ENCODE peak calls at places on chromosome 21, in nine cellular contexts. X is SW480; B is stimulated activated CD8-positive, alpha-beta memory T cell treated with anti-CD3 and anti-CD28 coated beads, Interleukin-4, amount 100 ng/mL, for 1 hour; A is ACHN; J is T-helper 22 cell; F is fibroblast of pulmonary artery; C is pancreas; S is SJSA1; H is nephron progenitor cell. Y is an unnamed sample.
A peak's percentile ranks its signal among the peaks of the same experiment; 100 is the strongest.

GRCh38 chr21:45962531-45963224 is 18.9 kb upstream of the COL6A1 start:
- DNase-seq in X (no peak), B (no peak), A (no peak), J (no peak), F (no peak), C (no peak), S (no peak), H (no peak), Y (no peak)

GRCh38 chr21:46675595-46676280 is 40.3 kb downstream of the PRMT2 start:
- DNase-seq in X (no peak), B (no peak), A (no peak), J (no peak), F (peak; percentile 8), C (no peak), S (no peak), H (no peak), Y (no peak)

GRCh38 chr21:35206141-35207125 is 157.3 kb upstream of the RUNX1 start:
- DNase-seq in X (peak; percentile 56), B (no peak), A (no peak), J (no peak), F (no peak), C (peak; percentile 38), S (no peak), H (peak; percentile 23), Y (no peak)

GRCh38 chr21:41171210-41171609 is 3.2 kb downstream of the BACE2 start:
- DNase-seq in X (peak; percentile 88), B (no peak), A (no peak), J (no peak), F (peak; percentile 42), C (peak; percentile 35), S (no peak), H (no peak), Y (no peak)

GRCh38 chr21:41961282-41961701 is 7.5 kb upstream of the C2CD2 start:
- DNase-seq in X (no peak), B (no peak), A (no peak), J (no peak), F (no peak), C (no peak), S (peak; percentile 59), H (no peak), Y (no peak)

GRCh38 chr21:42057861-42058437 is 13.2 kb upstream of the UMODL1 start:
- DNase-seq in X (no peak), B (no peak), A (no peak), J (no peak), F (no peak), C (peak; percentile 11), S (no peak), H (no peak), Y (no peak)

GRCh38 chr21:27164208-27165172 is 197.6 kb upstream of the ADAMTS5 start:
- DNase-seq in X (no peak), B (no peak), A (no peak), J (no peak), F (no peak), C (no peak), S (no peak), H (no peak), Y (no peak)

GRCh38 chr21:36909901-36910561 is 56.4 kb downstream of the HLCS start:
- DNase-seq in X (peak; percentile 50), B (no peak), A (peak; percentile 76), J (no peak), F (peak; percentile 99), C (no peak), S (peak; percentile 92), H (no peak), Y (no peak)

GRCh38 chr21:42565206-42565810 is 51.7 kb downstream of the SLC37A1 start:
- DNase-seq in X (no peak), B (no peak), A (no peak), J (no peak), F (no peak), C (no peak), S (no peak), H (no peak), Y (no peak)

GRCh38 chr21:29360799-29361765 is 62.4 kb downstream of the BACH1 start:
- DNase-seq in X (peak; percentile 48), B (no peak), A (peak; percentile 32), J (no peak), F (no peak), C (peak; percentile 11), S (peak; percentile 28), H (no peak), Y (no peak)

GRCh38 chr21:33214056-33214455 is 15.7 kb upstream of the IFNAR2 start:
- DNase-seq in X (no peak), B (no peak), A (no peak), J (no peak), F (no peak), C (no peak), S (no peak), H (no peak), Y (no peak)

GRCh38 chr21:40373760-40374159 is 473.2 kb downstream of the DSCAM start:
- DNase-seq in X (no peak), B (no peak), A (no peak), J (no peak), F (no peak), C (no peak), S (no peak), H (no peak), Y (no peak)

GRCh38 chr21:23131177-23131576 is 2133.0 kb downstream of the NCAM2 start:
- DNase-seq in X (peak; percentile 81), B (no peak), A (peak; percentile 28), J (no peak), F (no peak), C (no peak), S (no peak), H (no peak), Y (no peak)

GRCh38 chr21:36466061-36466511 is 13.8 kb downstream of the CLDN14 start:
- DNase-seq in X (no peak), B (no peak), A (no peak), J (no peak), F (peak; percentile 57), C (no peak), S (no peak), H (no peak), Y (no peak)

GRCh38 chr21:27534211-27534610 is 567.3 kb upstream of the ADAMTS5 start:
- DNase-seq in X (no peak), B (no peak), A (no peak), J (no peak), F (no peak), C (no peak), S (no peak), H (no peak), Y (no peak)

GRCh38 chr21:35070436-35070835 is 21.3 kb upstream of the RUNX1 start:
- DNase-seq in X (no peak), B (no peak), A (no peak), J (no peak), F (no peak), C (no peak), S (peak; percentile 91), H (no peak), Y (no peak)

GRCh38 chr21:40254540-40255455 is 387.6 kb downstream of the PCP4 start:
- DNase-seq in X (peak; percentile 44), B (no peak), A (peak; percentile 35), J (no peak), F (no peak), C (no peak), S (no peak), H (no peak), Y (no peak)

GRCh38 chr21:45634511-45635183 is 8.9 kb upstream of the PCBP3 start:
- DNase-seq in X (no peak), B (no peak), A (no peak), J (no peak), F (peak; percentile 33), C (no peak), S (peak; percentile 70), H (no peak), Y (no peak)

GRCh38 chr21:44059710-44060109 is 47.5 kb upstream of the PWP2 start:
- DNase-seq in X (no peak), B (no peak), A (no peak), J (no peak), F (no peak), C (no peak), S (no peak), H (no peak), Y (no peak)

GRCh38 chr21:27450216-27450615 is 483.3 kb upstream of the ADAMTS5 start:
- DNase-seq in X (no peak), B (no peak), A (no peak), J (no peak), F (no peak), C (no peak), S (no peak), H (no peak), Y (no peak)

GRCh38 chr21:17988038-17988437 is 168.9 kb upstream of the C21orf91 start:
- DNase-seq in X (no peak), B (no peak), A (no peak), J (no peak), F (no peak), C (no peak), S (no peak), H (no peak), Y (no peak)

GRCh38 chr21:45010096-45010495 is 64.3 kb upstream of the ADARB1 start:
- DNase-seq in X (no peak), B (no peak), A (no peak), J (no peak), F (peak; percentile 16), C (no peak), S (no peak), H (no peak), Y (no peak)

GRCh38 chr21:15221799-15222386 is 157.1 kb upstream of the NRIP1 start:
- DNase-seq in X (no peak), B (no peak), A (no peak), J (no peak), F (peak; percentile 93), C (peak; percentile 17), S (no peak), H (peak; percentile 58), Y (peak; percentile 29)

GRCh38 chr21:33682992-33683627 is 40.8 kb downstream of the ITSN1 start:
- DNase-seq in X (no peak), B (no peak), A (peak; percentile 83), J (no peak), F (peak; percentile 93), C (no peak), S (peak; percentile 82), H (no peak), Y (no peak)

GRCh38 chr21:42784276-42784675 is 95.1 kb downstream of the WDR4 start:
- DNase-seq in X (no peak), B (no peak), A (no peak), J (no peak), F (no peak), C (no peak), S (no peak), H (no peak), Y (no peak)

GRCh38 chr21:33767236-33767635 is 124.9 kb downstream of the ITSN1 start:
- DNase-seq in X (no peak), B (no peak), A (peak; percentile 78), J (no peak), F (peak; percentile 41), C (no peak), S (no peak), H (no peak), Y (no peak)

GRCh38 chr21:44926364-44927101 is 5.8 kb upstream of the ITGB2 start:
- DNase-seq in X (peak; percentile 36), B (no peak), A (peak; percentile 21), J (peak; percentile 58), F (no peak), C (no peak), S (no peak), H (no peak), Y (no peak)

GRCh38 chr21:32021319-32022027 is 148.7 kb downstream of the HUNK start:
- DNase-seq in X (no peak), B (no peak), A (no peak), J (no peak), F (no peak), C (peak; percentile 79), S (no peak), H (no peak), Y (no peak)

GRCh38 chr21:32380940-32381339 is 11.9 kb downstream of the URB1 start:
- DNase-seq in X (no peak), B (no peak), A (no peak), J (no peak), F (no peak), C (no peak), S (no peak), H (no peak), Y (no peak)

GRCh38 chr21:43287974-43288755 is 119.4 kb downstream of the CRYAA start:
- DNase-seq in X (no peak), B (no peak), A (no peak), J (no peak), F (no peak), C (no peak), S (no peak), H (no peak), Y (no peak)

GRCh38 chr21:46001821-46002681 is 20.5 kb downstream of the COL6A1 start:
- DNase-seq in X (no peak), B (no peak), A (no peak), J (no peak), F (no peak), C (peak; percentile 12), S (no peak), H (peak; percentile 2), Y (no peak)